ENCODE peak calls at places on chromosomes 11 and 22, in eight cellular contexts. W is neural crest cell; D is activated naive CD4-positive, alpha-beta T cell treated with anti-CD3 and anti-CD28 coated beads for 36 hours; L is cardiac muscle cell; G is A673; V is hippocampal formation; C is stimulated activated CD4-positive, alpha-beta T cell treated with anti-CD3 and anti-CD28 coated beads, Interleukin-12 subunit alpha, Interleukin-12 subunit beta, amount 100 ng/mL, for 48 hours; Y is stimulated activated CD8-positive, alpha-beta memory T cell treated with anti-CD3 and anti-CD28 coated beads, Interleukin-2, amount 100 ng/mL, for 1 hour. U is an unnamed sample.

GRCh38 chr11:103091024-103091423 is 936 bp downstream of the DCUN1D5 start:
- DNase-seq in V (no peak), D (no peak), L (peak), C (no peak), G (peak), W (no peak), Y (no peak), U (no peak)

GRCh38 chr11:95134491-95134890 is 44.8 kb downstream of the ENDOD1 start:
- DNase-seq in C (no peak), V (peak), Y (no peak), D (no peak), G (no peak), W (no peak), L (peak), U (no peak)

GRCh38 chr22:49322231-49322630 is 505.4 kb downstream of the BRD1 start:
- DNase-seq in C (no peak), W (no peak), D (no peak), Y (no peak), V (no peak), L (no peak), G (no peak), U (no peak)

GRCh38 chr22:24532075-24532474 is 22.9 kb downstream of the GUCD1 start:
- DNase-seq in G (no peak), C (no peak), D (no peak), Y (no peak), W (no peak), V (no peak), L (no peak), U (no peak)

GRCh38 chr11:107468596-107468995 is 11.0 kb upstream of the CWF19L2 start:
- DNase-seq in G (peak), W (no peak), V (no peak), C (no peak), L (peak), D (no peak), Y (no peak), U (no peak)

GRCh38 chr11:108223449-108224149 is 732 bp downstream of the ATM start:
- DNase-seq in V (no peak), G (no peak), Y (no peak), L (peak), W (no peak), C (no peak), D (peak), U (no peak)

GRCh38 chr22:17117400-17117799 is 3.8 kb downstream of the TMEM121B start:
- DNase-seq in L (no peak), D (no peak), Y (no peak), W (no peak), G (no peak), V (no peak), C (no peak), U (no peak)

GRCh38 chr22:37303821-37304274 is 21.5 kb downstream of the CYTH4 start:
- DNase-seq in L (peak), W (no peak), V (no peak), Y (no peak), G (no peak), D (peak), C (peak), U (no peak)

GRCh38 chr11:46267930-46268329 is 9.5 kb upstream of the CREB3L1 start:
- DNase-seq in W (no peak), D (no peak), V (no peak), L (no peak), C (no peak), Y (no peak), G (no peak), U (no peak)

GRCh38 chr11:130554241-130555055 is 106.0 kb downstream of the ADAMTS15 start:
- DNase-seq in D (no peak), L (no peak), C (no peak), V (no peak), Y (no peak), W (no peak), G (no peak), U (no peak)

GRCh38 chr11:115257286-115258077 is 246.7 kb downstream of the CADM1 start:
- DNase-seq in V (no peak), C (no peak), L (no peak), D (no peak), W (no peak), Y (no peak), G (no peak), U (no peak)

GRCh38 chr11:33633251-33634003 is 67.2 kb downstream of the C11orf91 start:
- DNase-seq in Y (no peak), L (peak), D (no peak), V (no peak), W (no peak), C (no peak), G (no peak), U (no peak)

GRCh38 chr11:32358729-32359128 is 76.6 kb downstream of the WT1 start:
- DNase-seq in W (no peak), C (no peak), V (no peak), L (peak), D (no peak), G (peak), Y (no peak), U (no peak)

GRCh38 chr11:128803440-128803839 is 63.7 kb downstream of the KCNJ1 start:
- DNase-seq in G (no peak), Y (no peak), V (no peak), W (no peak), C (no peak), L (peak), D (no peak), U (no peak)

GRCh38 chr11:46001427-46002049 is 79.1 kb downstream of the LARGE2 start:
- DNase-seq in L (peak), V (no peak), D (no peak), Y (no peak), C (no peak), G (peak), W (no peak), U (no peak)

GRCh38 chr11:83863272-83863671 is 577.1 kb upstream of the CCDC90B start:
- DNase-seq in G (no peak), W (no peak), C (no peak), L (no peak), Y (no peak), D (no peak), V (no peak), U (no peak)

GRCh38 chr11:18230859-18231258 is 5.7 kb downstream of the SAA4 start:
- DNase-seq in V (no peak), Y (no peak), W (no peak), D (no peak), L (no peak), G (no peak), C (no peak), U (no peak)

GRCh38 chr11:61912991-61913698 is 4.2 kb downstream of the RAB3IL1 start:
- DNase-seq in L (no peak), W (no peak), Y (no peak), G (no peak), V (no peak), C (no peak), D (no peak), U (peak)

GRCh38 chr11:119356349-119357031 is 10.0 kb upstream of the MFRP start:
- DNase-seq in Y (peak), C (peak), V (peak), D (peak), L (peak), W (peak), G (peak), U (peak)

GRCh38 chr11:83835423-83835822 is 549.3 kb upstream of the CCDC90B start:
- DNase-seq in L (no peak), V (no peak), Y (no peak), W (no peak), C (no peak), D (no peak), G (no peak), U (no peak)